ENCODE peak calls at places on chromosomes 3 and 15, in seven cellular contexts. X is neural progenitor cell, H is GM23338, G is dorsolateral prefrontal cortex, M is fibroblast of the aortic adventitia, V is breast epithelium, F is heart right ventricle. E is an unnamed sample.

GRCh38 chr3:17805461-17805940 is 63.1 kb upstream of the TBC1D5 start:
- DNase-seq in G (no peak), M (no peak), F (no peak), V (no peak), H (no peak), X (no peak), E (no peak)

GRCh38 chr15:44094776-44095175 is 100.3 kb downstream of the FRMD5 start:
- DNase-seq in M (peak), V (no peak), H (no peak), F (no peak), X (no peak), G (no peak), E (no peak)

GRCh38 chr3:42898896-42899675 is 6.9 kb upstream of the ZNF662 start:
- DNase-seq in F (no peak), V (no peak), H (peak), M (no peak), G (no peak), X (no peak), E (no peak)

GRCh38 chr3:176927985-176928931 is 269.0 kb downstream of the TBL1XR1 start:
- DNase-seq in G (no peak), M (no peak), F (no peak), V (no peak), H (no peak), X (no peak), E (no peak)

GRCh38 chr3:169278092-169278491 is 385.4 kb downstream of the MECOM start:
- DNase-seq in M (peak), H (no peak), G (no peak), X (no peak), F (no peak), V (no peak), E (no peak)

GRCh38 chr3:86416334-86416733 is 574.6 kb downstream of the VGLL3 start:
- DNase-seq in X (no peak), F (no peak), H (peak), M (no peak), G (no peak), V (no peak), E (no peak)

GRCh38 chr15:68578175-68578959 is 426 bp upstream of the CORO2B start:
- DNase-seq in X (peak), F (peak), G (peak), H (peak), V (peak), M (peak), E (no peak)

GRCh38 chr3:125045965-125046364 is 9.8 kb downstream of the HEG1 start:
- DNase-seq in V (no peak), F (no peak), G (no peak), X (no peak), M (peak), H (no peak), E (no peak)

GRCh38 chr3:35680866-35681650 is 41.7 kb downstream of the ARPP21 start:
- DNase-seq in F (no peak), V (no peak), X (no peak), M (no peak), H (no peak), G (no peak), E (no peak)

GRCh38 chr3:43872901-43873300 is 182.2 kb downstream of the ABHD5 start:
- DNase-seq in G (peak), X (no peak), F (no peak), V (no peak), H (no peak), M (peak), E (no peak)

DNA sequence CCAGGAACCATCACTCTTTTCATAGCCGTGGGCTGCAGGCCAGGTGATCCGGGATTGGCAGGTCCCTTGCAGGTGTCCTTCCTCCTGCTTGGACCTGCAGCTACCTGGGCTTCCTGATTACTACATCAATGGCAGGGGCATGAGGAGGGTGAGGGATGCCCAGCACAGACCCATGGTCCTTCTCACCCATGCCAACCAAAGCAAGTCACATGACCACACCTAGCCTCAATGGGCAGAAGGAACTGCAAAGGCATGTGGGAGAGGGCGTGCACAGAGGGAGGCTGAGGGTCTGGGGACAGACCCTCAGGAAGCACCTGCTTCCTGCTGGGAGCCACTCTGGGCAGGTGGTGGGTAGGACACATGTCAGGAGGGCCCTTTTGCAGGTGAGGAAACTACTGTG is 105.2 kb downstream of the NUP210 start:
- DNase-seq in F (no peak), H (no peak), X (no peak), G (no peak), V (no peak), M (no peak), E (no peak)
- H3K4me3 ChIP-seq in F (no peak), H (no peak), X (no peak), G (no peak), V (no peak), M (no peak), E (no peak)

GRCh38 chr3:156005698-156006097 is 114.7 kb upstream of the KCNAB1 start:
- DNase-seq in H (no peak), M (no peak), G (no peak), F (no peak), V (no peak), X (no peak), E (no peak)
- H3K4me3 ChIP-seq in H (no peak), M (no peak), G (no peak), F (no peak), V (no peak), X (no peak), E (no peak)

DNA sequence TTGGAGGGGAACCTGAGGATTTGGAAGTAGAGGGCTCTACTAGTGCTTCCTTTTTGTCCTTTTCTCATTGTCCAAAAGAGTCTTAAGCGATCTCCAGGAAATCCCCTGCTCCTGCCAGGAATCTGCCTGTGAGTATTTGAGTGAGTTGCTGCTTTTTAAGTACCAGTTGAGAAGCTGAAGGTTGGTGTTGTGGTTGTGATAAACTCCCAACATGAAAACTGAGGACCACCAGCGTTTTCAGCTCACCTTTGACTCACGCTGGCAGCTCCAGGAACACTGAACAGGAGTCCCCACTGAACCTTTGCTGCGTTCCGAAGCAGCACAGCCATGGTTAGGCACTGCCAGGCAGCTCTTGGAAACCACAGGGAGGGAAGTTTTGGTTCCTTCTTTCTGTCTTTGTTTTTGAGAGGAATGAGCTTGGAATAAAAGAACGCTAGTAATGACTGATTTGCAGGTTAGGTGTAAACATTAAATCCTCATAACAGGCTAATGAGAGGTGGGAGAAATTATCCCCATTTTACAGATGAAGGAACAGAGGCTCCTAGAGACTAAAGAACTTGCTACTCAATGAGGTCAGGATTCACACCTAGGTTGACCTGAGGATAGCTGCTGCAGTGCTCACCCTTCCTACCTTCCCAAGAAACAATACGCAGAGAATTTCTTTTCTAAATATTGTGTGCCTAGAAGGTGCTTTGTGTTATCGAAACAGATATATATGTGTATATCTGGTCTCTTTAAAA is 106.1 kb downstream of the IGF1R start:
- DNase-seq in X (peak), V (no peak), M (peak), F (no peak), H (peak), G (no peak), E (no peak)
- H3K4me3 ChIP-seq in X (peak), V (peak), M (peak), F (peak), H (no peak), G (peak), E (no peak)

GRCh38 chr15:74235962-74236361 is at the start of gene CCDC33:
- DNase-seq in H (no peak), G (no peak), M (no peak), F (no peak), X (no peak), V (peak), E (no peak)
- H3K4me3 ChIP-seq in H (no peak), G (no peak), M (no peak), F (no peak), X (no peak), V (no peak), E (no peak)